ENCODE peak calls at places on chromosomes 1 and 21, in nine cellular contexts. W is mucosa of descending colon, Q is spleen, C is cardiac muscle cell, H is neural progenitor cell, F is endothelial cell, G is cardiac fibroblast, U is left lung, P is BJ. A is an unnamed sample.

GRCh38 chr21:38263493-38263892 is 6.7 kb downstream of the KCNJ15 start:
- DNase-seq in W (no peak), Q (no peak), C (no peak), H (no peak), F (no peak), G (peak), U (no peak), P (no peak), A (no peak)

GRCh38 chr1:113147073-113147625 is 74.2 kb downstream of the LRIG2 start:
- DNase-seq in W (no peak), Q (no peak), C (no peak), H (peak), F (no peak), G (no peak), U (no peak), P (no peak), A (no peak)

GRCh38 chr1:182765416-182765815 is 24.2 kb upstream of the NPL start:
- DNase-seq in W (no peak), Q (no peak), C (no peak), H (no peak), F (no peak), G (no peak), U (no peak), P (no peak), A (no peak)

GRCh38 chr1:198577444-198577843 is 37.0 kb upstream of the ATP6V1G3 start:
- DNase-seq in W (no peak), Q (no peak), C (no peak), H (no peak), F (no peak), G (peak), U (no peak), P (peak), A (no peak)

GRCh38 chr1:151832318-151832984 is 849 bp upstream of the RORC start:
- DNase-seq in W (peak), Q (no peak), C (no peak), H (no peak), F (no peak), G (peak), U (peak), P (no peak), A (no peak)

GRCh38 chr1:22533244-22533643 is 30.0 kb upstream of the EPHA8 start:
- DNase-seq in W (no peak), Q (no peak), C (no peak), H (no peak), F (no peak), G (no peak), U (no peak), P (no peak), A (no peak)

GRCh38 chr1:156958247-156958714 is 37.8 kb downstream of the LRRC71 start:
- DNase-seq in W (no peak), Q (no peak), C (no peak), H (no peak), F (no peak), G (no peak), U (no peak), P (no peak), A (no peak)

GRCh38 chr21:31011412-31011811 is 26.9 kb downstream of the KRTAP19-8 start:
- DNase-seq in W (no peak), Q (no peak), C (no peak), H (no peak), F (no peak), G (no peak), U (no peak), P (no peak), A (no peak)

GRCh38 chr1:209411491-209411929 is 172.0 kb upstream of the CAMK1G start:
- DNase-seq in W (no peak), Q (no peak), C (no peak), H (no peak), F (no peak), G (peak), U (no peak), P (no peak), A (no peak)

GRCh38 chr1:92446546-92446945 is 40.2 kb downstream of the GFI1 start:
- DNase-seq in W (no peak), Q (no peak), C (no peak), H (no peak), F (no peak), G (peak), U (no peak), P (no peak), A (no peak)

GRCh38 chr1:119736649-119737039 is 24.9 kb downstream of the PHGDH start:
- DNase-seq in W (no peak), Q (no peak), C (no peak), H (no peak), F (no peak), G (no peak), U (no peak), P (no peak), A (no peak)

GRCh38 chr1:62608905-62609304 is 11.6 kb downstream of the ANGPTL3 start:
- DNase-seq in W (no peak), Q (no peak), C (no peak), H (no peak), F (no peak), G (no peak), U (no peak), P (no peak), A (no peak)

GRCh38 chr1:26276432-26276838 is 3.5 kb upstream of the SH3BGRL3 start:
- DNase-seq in W (peak), Q (peak), C (no peak), H (no peak), F (no peak), G (no peak), U (no peak), P (no peak), A (no peak)
- TF ChIP-seq CTCF in W (no peak), Q (no peak), C (no peak), H (no peak), F (no peak), G (no peak), U (no peak), P (no peak), A (no peak)

GRCh38 chr1:27574871-27575831 is 28.8 kb downstream of the AHDC1 start:
- DNase-seq in W (peak), Q (no peak), C (peak), H (peak), F (peak), G (peak), U (peak), P (no peak), A (no peak)
- TF ChIP-seq CTCF in W (no peak), Q (peak), C (peak), H (peak), F (peak), G (no peak), U (no peak), P (peak), A (no peak)

GRCh38 chr1:55524013-55524412 is 308.8 kb upstream of the USP24 start:
- DNase-seq in W (peak), Q (no peak), C (no peak), H (no peak), F (no peak), G (no peak), U (no peak), P (no peak), A (no peak)
- TF ChIP-seq CTCF in W (no peak), Q (no peak), C (no peak), H (no peak), F (no peak), G (no peak), U (no peak), P (no peak), A (no peak)

GRCh38 chr21:33266050-33266783 is at the start of gene IL10RB:
- DNase-seq in W (peak), Q (peak), C (peak), H (peak), F (peak), G (peak), U (peak), P (no peak), A (peak)
- TF ChIP-seq CTCF in W (no peak), Q (no peak), C (no peak), H (no peak), F (no peak), G (no peak), U (no peak), P (no peak), A (no peak)

GRCh38 chr1:220727523-220727922 is 20.6 kb upstream of the MTARC2 start:
- DNase-seq in W (no peak), Q (no peak), C (no peak), H (no peak), F (no peak), G (no peak), U (no peak), P (no peak), A (no peak)

GRCh38 chr1:220732621-220733020 is 15.5 kb upstream of the MTARC2 start:
- DNase-seq in W (no peak), Q (no peak), C (no peak), H (no peak), F (peak), G (no peak), U (no peak), P (no peak), A (no peak)

GRCh38 chr1:220732137-220732536 is 16.0 kb upstream of the MTARC2 start:
- DNase-seq in W (no peak), Q (no peak), C (no peak), H (no peak), F (no peak), G (peak), U (no peak), P (no peak), A (no peak)

GRCh38 chr1:220726634-220727033 is 21.5 kb upstream of the MTARC2 start:
- DNase-seq in W (no peak), Q (no peak), C (no peak), H (no peak), F (no peak), G (no peak), U (no peak), P (no peak), A (no peak)
- TF ChIP-seq CTCF in W (no peak), Q (peak), C (peak), H (peak), F (peak), G (peak), U (peak), P (peak), A (peak)

A was measured in CD14-positive monocyte.